ENCODE peak calls at places on chromosomes 11 and 22, in six cellular contexts. O, M, L, B, I and S are unnamed samples.

GRCh38 chr11:65859812-65860277 is 388 bp upstream of the MUS81 start:
- DNase-seq in I (no peak), L (no peak), B (no peak), O (no peak), M (no peak), S (no peak)

GRCh38 chr11:134741453-134742227 is 329.6 kb upstream of the B3GAT1 start:
- DNase-seq in B (no peak), L (no peak), M (peak; percentile 84), O (no peak), I (no peak), S (no peak)

GRCh38 chr11:119614227-119615002 is 114.6 kb downstream of the NECTIN1 start:
- DNase-seq in M (no peak), B (no peak), L (no peak), O (no peak), I (no peak), S (no peak)

GRCh38 chr22:50507421-50507990 is at the start of gene LMF2:
- DNase-seq in B (peak; percentile 33), L (peak; percentile 97), M (peak; percentile 69), O (no peak), I (peak; percentile 90), S (no peak)

GRCh38 chr11:69921429-69922014 is 102.3 kb upstream of the FGF3 start:
- DNase-seq in L (no peak), B (no peak), I (no peak), M (no peak), O (no peak), S (no peak)

GRCh38 chr11:91421586-91421985 is 803.0 kb upstream of the FAT3 start:
- DNase-seq in L (no peak), I (no peak), B (no peak), O (no peak), M (no peak), S (no peak)

GRCh38 chr11:112302226-112302868 is 41.7 kb upstream of the PLET1 start:
- DNase-seq in B (no peak), I (no peak), L (no peak), O (no peak), M (peak; percentile 17), S (no peak)

GRCh38 chr22:32717337-32718240 is 83.9 kb upstream of the TIMP3 start:
- DNase-seq in B (no peak), L (peak; percentile 65), O (no peak), I (peak; percentile 69), M (no peak), S (no peak)

GRCh38 chr11:227824-228223 is 8.3 kb downstream of the SIRT3 start:
- DNase-seq in M (no peak), O (no peak), L (no peak), B (no peak), I (no peak), S (no peak)

GRCh38 chr11:32153747-32154146 is 62.9 kb downstream of the RCN1 start:
- DNase-seq in O (no peak), B (no peak), I (no peak), M (no peak), L (no peak), S (no peak)

GRCh38 chr11:132033051-132033450 is 662.6 kb downstream of the NTM start:
- DNase-seq in I (no peak), B (no peak), L (no peak), O (no peak), M (peak; percentile 83), S (no peak)

GRCh38 chr11:130999086-130999485 is 82.8 kb upstream of the SNX19 start:
- DNase-seq in L (no peak), I (no peak), B (peak; percentile 44), O (no peak), M (peak; percentile 27), S (no peak)

GRCh38 chr22:21728270-21728669 is 7.3 kb downstream of the YPEL1 start:
- DNase-seq in I (no peak), M (no peak), B (no peak), O (no peak), L (no peak), S (no peak)

GRCh38 chr11:34308821-34309585 is 48.8 kb downstream of the ABTB2 start:
- DNase-seq in I (no peak), L (no peak), B (no peak), O (no peak), M (no peak), S (no peak)

GRCh38 chr22:39699631-39700348 is 129.2 kb downstream of the CACNA1I start:
- DNase-seq in L (peak; percentile 24), O (no peak), M (no peak), B (no peak), I (no peak), S (no peak)

GRCh38 chr11:106644824-106645223 is 373.5 kb downstream of the GUCY1A2 start:
- DNase-seq in B (no peak), O (no peak), L (no peak), I (no peak), M (peak; percentile 51), S (no peak)

GRCh38 chr22:46754110-46754799 is 8.2 kb upstream of the TBC1D22A start:
- DNase-seq in M (peak; percentile 99), B (peak; percentile 100), O (no peak), L (peak; percentile 97), I (peak; percentile 96), S (no peak)

GRCh38 chr11:47616726-47617416 is 22.7 kb upstream of the C1QTNF4 start:
- DNase-seq in O (no peak), B (peak; percentile 58), L (no peak), I (peak; percentile 66), M (peak; percentile 75), S (peak; percentile 29)

GRCh38 chr11:121473064-121473777 is 20.5 kb upstream of the SORL1-AS1 start:
- DNase-seq in B (no peak), I (no peak), L (no peak), O (no peak), M (no peak), S (no peak)

GRCh38 chr22:50034126-50035081 is 21.8 kb upstream of the IL17REL start:
- DNase-seq in L (no peak), I (no peak), O (no peak), M (no peak), B (no peak), S (no peak)

GRCh38 chr11:19597194-19597593 is 115.4 kb upstream of the NAV2 start:
- DNase-seq in M (peak; percentile 83), I (no peak), B (no peak), L (no peak), O (no peak), S (no peak)

GRCh38 chr11:3227568-3228444 is 4.4 kb downstream of the MRGPRE start:
- DNase-seq in M (no peak), L (peak; percentile 61), B (no peak), I (no peak), O (no peak), S (no peak)

GRCh38 chr11:16603245-16603644 is 135.2 kb upstream of the C11orf58 start:
- DNase-seq in M (no peak), B (no peak), L (no peak), I (peak; percentile 34), O (no peak), S (no peak)

GRCh38 chr22:30841264-30841663 is 127.3 kb downstream of the MORC2 start:
- DNase-seq in B (no peak), O (no peak), I (no peak), M (no peak), L (no peak), S (no peak)

GRCh38 chr11:72676874-72677341 is 2.7 kb upstream of the PDE2A start:
- DNase-seq in L (peak; percentile 88), M (peak; percentile 32), O (no peak), B (no peak), I (peak; percentile 61), S (no peak)

GRCh38 chr22:26672060-26672471 is 14.7 kb downstream of the MIAT start:
- DNase-seq in I (no peak), B (no peak), O (no peak), L (peak; percentile 67), M (no peak), S (no peak)

GRCh38 chr11:112590778-112591177 is 330.1 kb upstream of the PLET1 start:
- DNase-seq in I (no peak), B (no peak), L (no peak), M (no peak), O (no peak), S (no peak)

GRCh38 chr11:110433393-110434333 is 3.9 kb downstream of the FDX1 start:
- DNase-seq in M (no peak), B (no peak), L (no peak), I (no peak), O (no peak), S (no peak)

GRCh38 chr11:43197357-43197756 is 114.4 kb upstream of the API5 start:
- DNase-seq in B (no peak), I (no peak), O (no peak), L (no peak), M (no peak), S (no peak)

GRCh38 chr11:118609380-118610219 is 2.2 kb downstream of the PHLDB1 start:
- DNase-seq in I (peak; percentile 38), M (no peak), L (peak; percentile 78), O (no peak), B (no peak), S (no peak)